ENCODE peak calls at places on chromosomes 1 and 21, in four cellular contexts. O is H1, M is H9, T is IMR-90. Z is an unnamed sample.

GRCh38 chr21:31252611-31253010 is 91.5 kb downstream of the TIAM1 start:
- DNase-seq in O (no peak), M (no peak), T (no peak), Z (no peak)

GRCh38 chr1:78814176-78814575 is 164.5 kb downstream of the IFI44 start:
- DNase-seq in O (no peak), M (no peak), T (no peak), Z (no peak)

GRCh38 chr1:212269306-212269705 is 15.9 kb upstream of the PPP2R5A start:
- DNase-seq in O (no peak), M (no peak), T (no peak), Z (no peak)

GRCh38 chr1:235069577-235070563 is 58.8 kb downstream of the TOMM20 start:
- DNase-seq in O (no peak), M (no peak), T (peak; percentile 98), Z (peak; percentile 90)

GRCh38 chr1:222167111-222167510 is 380.8 kb downstream of the HHIPL2 start:
- DNase-seq in O (no peak), M (peak; percentile 58), T (peak; percentile 94), Z (peak; percentile 68)

GRCh38 chr1:178665579-178665978 is 59.5 kb upstream of the RALGPS2 start:
- DNase-seq in O (no peak), M (no peak), T (no peak), Z (no peak)

GRCh38 chr21:44353200-44353970 is at the start of gene TRPM2:
- DNase-seq in O (no peak), M (no peak), T (no peak), Z (no peak)

GRCh38 chr1:54976747-54977146 is 3.7 kb upstream of the TMEM61 start:
- DNase-seq in O (no peak), M (no peak), T (no peak), Z (no peak)

GRCh38 chr1:231702804-231703203 is 76.2 kb downstream of the DISC1 start:
- DNase-seq in O (no peak), M (no peak), T (peak; percentile 65), Z (peak; percentile 97)

GRCh38 chr1:52623812-52624211 is 9.2 kb upstream of the SHISAL2A start:
- DNase-seq in O (no peak), M (no peak), T (no peak), Z (no peak)

GRCh38 chr21:36150192-36150711 is 6.4 kb upstream of the DOP1B start:
- DNase-seq in O (no peak), M (no peak), T (peak; percentile 54), Z (no peak)

GRCh38 chr1:114558548-114558947 is 22.9 kb downstream of the BCAS2 start:
- DNase-seq in O (no peak), M (no peak), T (no peak), Z (peak; percentile 53)

GRCh38 chr1:178143730-178144343 is 49.9 kb downstream of the RASAL2 start:
- DNase-seq in O (no peak), M (no peak), T (peak; percentile 51), Z (no peak)

GRCh38 chr1:200896571-200897187 is 2.0 kb downstream of the INAVA start:
- DNase-seq in O (no peak), M (no peak), T (no peak), Z (peak; percentile 86)

GRCh38 chr1:38256072-38256471 is 209.5 kb upstream of the POU3F1 start:
- DNase-seq in O (no peak), M (no peak), T (no peak), Z (no peak)

GRCh38 chr1:47180603-47181094 is 9.2 kb downstream of the PDZK1IP1 start:
- DNase-seq in O (no peak), M (no peak), T (no peak), Z (no peak)

GRCh38 chr1:1196431-1197187 is 9.8 kb downstream of the TNFRSF18 start:
- DNase-seq in O (no peak), M (no peak), T (no peak), Z (no peak)

GRCh38 chr1:30533796-30534550 is 189.4 kb downstream of the MATN1 start:
- DNase-seq in O (no peak), M (no peak), T (no peak), Z (no peak)

GRCh38 chr1:15703562-15703961 is 19.4 kb downstream of the PLEKHM2 start:
- DNase-seq in O (no peak), M (no peak), T (peak; percentile 91), Z (peak; percentile 36)

GRCh38 chr1:17010601-17011438 is 908 bp downstream of the ATP13A2 start:
- DNase-seq in O (no peak), M (no peak), T (peak; percentile 13), Z (no peak)

GRCh38 chr1:169107673-169108160 is 1.2 kb downstream of the ATP1B1 start:
- DNase-seq in O (no peak), M (no peak), T (peak; percentile 62), Z (no peak)

GRCh38 chr1:68449901-68450300 is at the start of gene RPE65:
- DNase-seq in O (no peak), M (no peak), T (no peak), Z (no peak)

GRCh38 chr1:62295921-62296451 is 23.2 kb downstream of the KANK4 start:
- DNase-seq in O (no peak), M (no peak), T (peak; percentile 38), Z (no peak)

GRCh38 chr1:210292276-210292851 is 36.3 kb upstream of the HHAT start:
- DNase-seq in O (no peak), M (peak; percentile 89), T (no peak), Z (peak; percentile 58)

GRCh38 chr1:192937128-192937527 is 122.0 kb downstream of the UCHL5 start:
- DNase-seq in O (no peak), M (no peak), T (no peak), Z (no peak)

GRCh38 chr21:41953249-41953830 is 478 bp downstream of the C2CD2 start:
- DNase-seq in O (no peak), M (no peak), T (no peak), Z (no peak)

GRCh38 chr1:3012511-3013291 is 8.6 kb upstream of the ACTRT2 start:
- DNase-seq in O (peak; percentile 2), M (peak; percentile 46), T (no peak), Z (no peak)

GRCh38 chr1:59699227-59699847 is 115.4 kb upstream of the HOOK1 start:
- DNase-seq in O (no peak), M (no peak), T (peak; percentile 57), Z (no peak)

GRCh38 chr1:79188371-79188770 is 181.8 kb upstream of the ADGRL4 start:
- DNase-seq in O (no peak), M (no peak), T (peak; percentile 65), Z (no peak)

GRCh38 chr1:26820784-26821269 is 5.7 kb upstream of the ZDHHC18 start:
- DNase-seq in O (no peak), M (no peak), T (no peak), Z (no peak)

GRCh38 chr1:101098327-101098726 is 72.7 kb upstream of the DPH5 start:
- DNase-seq in O (no peak), M (no peak), T (no peak), Z (no peak)

GRCh38 chr1:54218883-54219687 is 19.1 kb downstream of the MRPL37 start:
- DNase-seq in O (no peak), M (no peak), T (peak; percentile 16), Z (no peak)

GRCh38 chr1:70153739-70154138 is 51.6 kb downstream of the LRRC40 start:
- DNase-seq in O (no peak), M (no peak), T (no peak), Z (no peak)

GRCh38 chr1:11543796-11544195 is 64.8 kb downstream of the DISP3 start:
- DNase-seq in O (no peak), M (no peak), T (no peak), Z (no peak)

GRCh38 chr1:11543392-11543791 is 64.4 kb downstream of the DISP3 start:
- DNase-seq in O (no peak), M (no peak), T (no peak), Z (no peak)

GRCh38 chr1:11541236-11541635 is 62.3 kb downstream of the DISP3 start:
- DNase-seq in O (no peak), M (no peak), T (no peak), Z (peak; percentile 29)

GRCh38 chr1:11541956-11542355 is 63.0 kb downstream of the DISP3 start:
- DNase-seq in O (no peak), M (no peak), T (no peak), Z (no peak)

GRCh38 chr1:11545793-11546192 is 66.8 kb downstream of the DISP3 start:
- DNase-seq in O (no peak), M (no peak), T (no peak), Z (no peak)
- H4K91ac ChIP-seq in O (no peak overlapping the region), M (no peak overlapping the region), T (no peak overlapping the region), Z (no peak overlapping the region)

DNA sequence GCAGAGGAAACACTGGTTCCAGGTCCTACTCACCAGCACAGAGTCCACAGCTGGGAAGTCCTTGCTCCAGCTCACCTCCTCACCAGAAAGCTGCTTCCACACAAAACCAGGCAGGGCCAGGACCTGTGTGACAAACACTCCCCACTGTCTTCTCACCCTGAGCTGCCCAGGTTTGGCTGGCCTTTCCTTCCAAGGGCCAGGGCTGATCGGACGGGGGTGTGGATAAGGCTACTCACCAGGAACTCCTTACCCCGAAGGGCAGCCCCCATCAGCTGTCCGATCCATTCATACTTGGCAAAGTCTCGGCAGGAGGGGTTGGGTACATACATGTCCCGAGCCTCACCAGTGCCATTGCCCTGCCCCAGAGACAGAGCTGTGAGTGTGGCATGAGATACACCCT is 5.4 kb downstream of the HECTD3 start:
- DNase-seq in O (no peak), M (no peak), T (no peak), Z (no peak)
- H4K91ac ChIP-seq in O (no peak overlapping the region), M (no peak overlapping the region), T (no peak overlapping the region), Z (no peak overlapping the region)

DNA sequence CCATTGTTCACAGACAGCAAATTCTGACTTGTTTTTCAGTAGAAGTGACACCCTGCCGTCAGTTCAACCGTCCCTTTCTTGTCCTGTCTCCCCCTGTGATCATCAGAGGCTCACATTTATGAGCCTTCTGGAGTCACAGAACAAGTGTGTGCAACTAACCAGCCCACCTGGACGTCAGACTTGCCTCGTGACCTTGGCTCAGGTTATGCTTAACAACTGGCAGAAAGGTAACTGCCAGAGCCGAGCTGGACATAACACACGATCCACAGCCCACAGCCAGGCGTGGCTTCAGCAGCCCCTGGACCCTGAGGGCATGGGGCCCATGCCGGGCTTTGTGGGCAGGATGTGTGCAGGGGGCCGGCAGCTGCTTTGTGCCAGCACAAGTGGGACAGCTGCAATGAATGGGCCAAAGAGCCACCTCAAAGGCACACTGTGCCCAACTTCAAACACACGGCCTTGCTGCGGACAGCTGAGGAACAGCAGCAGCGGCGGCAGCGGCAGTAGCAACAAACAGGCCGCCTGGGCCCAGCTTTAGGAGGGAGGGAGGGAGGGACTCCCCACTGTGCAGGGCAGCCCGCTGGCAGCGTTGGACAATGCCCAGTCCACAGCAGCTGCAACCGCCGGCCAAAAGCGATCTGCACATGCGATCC is 103.9 kb downstream of the ZBTB18 start:
- DNase-seq in O (no peak), M (peak; percentile 37), T (no peak), Z (peak; percentile 74)
- H4K91ac ChIP-seq in O (peak overlapping the region; percentile 57), M (no peak overlapping the region), T (no peak overlapping the region), Z (no peak overlapping the region)

DNA sequence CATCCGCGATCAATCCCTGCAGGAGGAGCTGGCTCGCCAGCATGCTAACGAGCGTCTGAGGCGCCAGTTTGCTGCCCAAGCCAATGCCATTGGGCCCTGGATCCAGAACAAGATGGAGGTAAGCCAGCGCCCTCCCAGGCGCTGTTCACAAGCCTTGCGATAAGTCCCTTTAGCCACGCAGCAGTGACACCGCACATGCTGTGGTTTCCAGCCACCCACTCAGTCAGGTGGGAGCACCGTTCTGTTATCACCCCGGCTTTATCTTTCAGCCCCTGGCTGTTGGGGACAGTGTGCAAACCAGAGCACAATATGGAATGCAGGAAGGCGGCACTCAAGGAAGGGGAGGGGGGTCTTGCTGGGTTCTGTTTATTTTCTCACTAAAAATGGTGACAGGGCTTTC is 41.1 kb upstream of the MTR start:
- DNase-seq in O (no peak), M (no peak), T (no peak), Z (no peak)
- H4K91ac ChIP-seq in O (no peak overlapping the region), M (no peak overlapping the region), T (no peak overlapping the region), Z (peak overlapping the region; percentile 78)

Z was measured in trophoblast cell.